ENCODE peak calls at places on chromosomes 6 and 20, in four cellular contexts. G is H1, L is endothelial cell of umbilical vein, E is breast epithelium. Y is an unnamed sample.

GRCh38 chr6:3500262-3501001 is 43.6 kb upstream of the SLC22A23 start:
- DNase-seq in E (no peak), G (no peak), L (peak), Y (no peak)

GRCh38 chr20:51366155-51366886 is 176.2 kb downstream of the NFATC2 start:
- DNase-seq in E (no peak), L (peak), G (no peak), Y (no peak)

GRCh38 chr6:125577263-125577662 is 172.2 kb upstream of the HEY2 start:
- DNase-seq in G (no peak), E (no peak), L (no peak), Y (no peak)

GRCh38 chr6:9532621-9533557 is 882.0 kb downstream of the TFAP2A start:
- DNase-seq in E (no peak), G (no peak), L (no peak), Y (no peak)

GRCh38 chr6:43771210-43771857 is 1.3 kb downstream of the VEGFA start:
- DNase-seq in L (peak), E (peak), G (peak), Y (peak)

GRCh38 chr6:46993846-46994245 is 48.3 kb downstream of the ADGRF1 start:
- DNase-seq in G (no peak), E (no peak), L (peak), Y (no peak)

GRCh38 chr6:3031857-3032256 is 32.2 kb downstream of the NQO2 start:
- DNase-seq in L (no peak), E (no peak), G (no peak), Y (no peak)

GRCh38 chr6:107801195-107801594 is 22.9 kb downstream of the SCML4 start:
- DNase-seq in E (no peak), G (peak), L (no peak), Y (no peak)

GRCh38 chr20:50574586-50574985 is 64.4 kb downstream of the PTPN1 start:
- DNase-seq in E (no peak), G (no peak), L (no peak), Y (no peak)

GRCh38 chr6:149830731-149831379 is 33.3 kb downstream of the LRP11 start:
- DNase-seq in E (no peak), G (no peak), L (no peak), Y (no peak)

GRCh38 chr6:25369450-25370086 is 90.4 kb downstream of the CARMIL1 start:
- DNase-seq in G (no peak), L (no peak), E (no peak), Y (no peak)

GRCh38 chr20:63930971-63931553 is 25.2 kb downstream of the UCKL1 start:
- DNase-seq in G (no peak), L (no peak), E (no peak), Y (no peak)

GRCh38 chr20:53100476-53100911 is 128.3 kb downstream of the TSHZ2 start:
- DNase-seq in E (no peak), L (no peak), G (no peak), Y (no peak)

DNA sequence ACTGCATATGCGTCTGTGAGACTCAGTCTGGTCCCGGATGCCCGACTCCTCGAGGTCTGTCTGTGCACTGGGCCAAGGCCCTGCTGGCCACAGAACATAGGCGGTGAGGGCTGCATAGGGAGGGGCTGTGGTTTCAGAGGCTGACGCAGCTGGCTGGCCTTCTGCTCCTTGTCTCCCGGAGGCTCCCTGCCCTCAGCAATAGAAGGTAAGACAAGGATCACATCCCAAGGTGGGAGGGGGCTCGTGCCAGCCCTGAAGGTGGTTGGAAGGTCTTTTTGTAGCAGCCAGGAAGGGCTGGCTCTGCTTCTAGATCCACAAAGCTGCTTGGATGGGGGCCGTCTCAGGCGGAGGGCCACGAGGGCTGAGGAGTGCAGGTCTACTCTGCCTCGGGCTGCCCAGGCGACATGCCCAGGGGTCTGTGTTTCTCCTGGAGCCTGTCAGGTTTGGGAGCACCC is 239.8 kb upstream of the SULF2 start:
- DNase-seq in E (no peak), L (no peak), G (peak), Y (no peak)
- TF ChIP-seq POLR2A in E (no peak), L (no peak), G (no peak), Y (no peak)

GRCh38 chr6:118810420-118811027 is 83.4 kb upstream of the ASF1A start:
- DNase-seq in E (no peak), G (no peak), L (no peak), Y (no peak)
- TF ChIP-seq POLR2AphosphoS5 in E (no peak), G (no peak), L (no peak), Y (no peak)

GRCh38 chr20:35305682-35306556 is 13.7 kb upstream of the FAM83C start:
- DNase-seq in G (no peak), E (peak), L (peak), Y (no peak)
- TF ChIP-seq POLR2A in G (no peak), E (no peak), L (no peak), Y (no peak)

DNA sequence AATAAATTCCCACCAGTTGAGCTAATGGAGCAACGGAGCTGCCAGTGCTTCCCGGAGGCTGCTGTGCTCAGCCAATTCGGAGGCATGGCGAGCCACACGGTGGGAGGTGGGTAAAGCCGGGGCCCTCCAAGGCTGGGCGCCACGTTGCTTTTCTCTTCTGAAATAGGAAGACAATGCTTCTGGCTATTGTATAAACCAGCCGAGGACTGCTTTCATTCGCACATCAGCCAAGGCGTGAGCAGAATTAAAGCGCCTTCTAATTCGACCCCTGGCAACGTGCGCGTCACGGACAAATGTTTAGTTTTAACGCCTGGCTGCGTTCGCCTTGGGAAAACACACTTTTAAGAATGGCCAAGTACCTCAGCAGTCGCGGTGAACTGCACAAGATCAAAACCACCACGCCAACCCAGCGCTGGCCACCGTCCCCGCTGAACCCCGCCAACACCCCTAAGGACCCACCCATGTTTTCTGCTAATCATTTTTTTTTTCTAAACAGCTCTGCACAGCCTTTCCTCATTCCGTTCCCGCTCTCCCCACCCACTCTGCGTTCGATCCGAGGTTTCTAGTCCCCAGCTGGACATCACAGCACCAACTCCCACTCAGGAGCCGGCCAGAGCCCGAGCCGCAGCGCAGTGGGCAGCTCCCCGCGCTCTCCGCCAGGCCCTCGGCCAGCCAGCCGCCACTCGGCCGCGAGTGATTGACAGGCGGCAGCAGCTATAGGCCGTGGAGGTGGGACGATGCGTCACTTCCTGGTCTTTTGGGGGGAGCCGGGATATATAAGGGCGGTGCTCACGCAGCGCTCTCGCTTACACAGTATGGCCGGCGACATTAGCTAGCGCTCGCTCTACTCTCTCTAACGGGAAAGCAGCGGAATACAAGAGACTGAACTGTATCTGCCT is at the start of gene AMD1:
- DNase-seq in L (peak), E (peak), G (peak), Y (peak)
- TF ChIP-seq POLR2AphosphoS5 in L (peak), E (peak), G (peak), Y (peak)

GRCh38 chr6:162974685-162975084 is 246.9 kb downstream of the PACRG start:
- DNase-seq in G (no peak), L (no peak), E (no peak), Y (no peak)
- TF ChIP-seq POLR2A in G (no peak), L (no peak), E (no peak), Y (no peak)

DNA sequence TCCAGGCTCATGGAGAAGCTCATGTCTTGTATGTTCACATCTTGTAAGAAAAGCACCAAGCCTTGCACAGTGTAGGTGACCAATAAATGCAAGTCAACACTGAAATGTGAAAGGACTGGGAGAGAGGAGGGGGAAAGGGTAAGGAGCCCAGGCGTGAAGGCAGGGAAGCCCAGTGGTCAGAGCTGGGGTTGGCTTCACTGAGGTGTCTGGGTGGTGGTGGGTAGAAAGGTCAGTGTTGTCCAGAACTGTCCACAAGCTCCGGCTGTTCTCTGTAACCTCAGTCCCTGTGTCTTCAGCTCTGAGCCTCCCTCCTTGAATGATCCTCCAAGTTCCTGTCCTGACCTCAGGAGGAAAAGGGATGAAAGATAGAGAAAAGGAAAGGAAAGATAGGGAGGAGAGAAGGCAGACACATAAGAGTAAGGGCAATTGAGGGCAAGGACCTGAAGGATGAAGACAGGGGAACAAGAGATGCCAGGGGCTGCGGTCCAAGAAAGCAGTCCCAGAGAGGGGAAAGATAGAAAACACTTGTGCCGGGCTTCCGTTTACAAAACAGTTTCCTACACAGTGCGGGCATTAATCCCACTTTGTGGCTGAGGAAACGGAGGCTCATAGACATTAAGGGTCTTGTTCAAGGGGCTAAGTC is 2.4 kb upstream of the TNXB start:
- DNase-seq in E (no peak), L (no peak), G (no peak), Y (no peak)
- TF ChIP-seq POLR2AphosphoS5 in E (no peak), L (no peak), G (no peak), Y (no peak)

GRCh38 chr6:33204415-33205171 is at the start of gene HSD17B8:
- DNase-seq in G (peak), L (peak), E (peak), Y (peak)
- TF ChIP-seq POLR2A in G (peak), L (peak), E (no peak), Y (peak)

GRCh38 chr20:38812915-38813573 is 7.5 kb downstream of the PPP1R16B start:
- DNase-seq in G (no peak), E (no peak), L (no peak), Y (no peak)
- TF ChIP-seq POLR2AphosphoS5 in G (no peak), E (no peak), L (no peak), Y (no peak)